ENCODE peak calls at places on chromosomes 6 and 20, in eight cellular contexts. D is mucosa of descending colon, L is hepatocyte, N is ascending aorta, Q is upper lobe of right lung, C is GM12878, V is stomach, P is spleen. X is an unnamed sample.

GRCh38 chr6:6730831-6731230 is 142.3 kb downstream of the LY86 start:
- DNase-seq in Q (no peak), L (no peak), C (no peak), V (no peak), P (no peak), N (no peak), D (no peak), X (no peak)

GRCh38 chr6:133814797-133815196 is 74.1 kb upstream of the TCF21 start:
- DNase-seq in N (no peak), L (no peak), Q (no peak), V (no peak), P (no peak), C (no peak), D (no peak), X (no peak)

GRCh38 chr20:53664121-53664520 is 70.5 kb upstream of the ZNF217 start:
- DNase-seq in Q (no peak), L (no peak), C (no peak), N (no peak), P (no peak), D (peak), V (peak), X (no peak)

GRCh38 chr20:40160151-40160550 is 528.9 kb downstream of the MAFB start:
- DNase-seq in C (peak), Q (peak), L (peak), P (no peak), N (no peak), V (peak), D (peak), X (peak)

GRCh38 chr6:131124341-131125071 is 10.8 kb upstream of the AKAP7 start:
- DNase-seq in C (no peak), N (no peak), Q (no peak), L (no peak), P (no peak), D (no peak), V (no peak), X (no peak)

GRCh38 chr6:90098025-90098474 is 198.6 kb downstream of the BACH2 start:
- DNase-seq in D (peak), Q (no peak), P (no peak), L (peak), C (no peak), N (peak), V (no peak), X (no peak)

GRCh38 chr6:13614126-13614925 is 809 bp upstream of the NOL7 start:
- DNase-seq in L (peak), D (peak), N (no peak), Q (peak), C (no peak), V (peak), P (peak), X (no peak)

GRCh38 chr6:88725111-88725711 is 238.2 kb downstream of the RNGTT start:
- DNase-seq in D (no peak), Q (no peak), N (no peak), V (no peak), L (peak), C (peak), P (no peak), X (peak)

GRCh38 chr6:104613416-104614001 is 246.2 kb downstream of the HACE1 start:
- DNase-seq in N (no peak), P (no peak), C (no peak), D (no peak), L (no peak), V (no peak), Q (no peak), X (no peak)

GRCh38 chr20:3276400-3277015 is 37.5 kb upstream of the SLC4A11 start:
- DNase-seq in C (no peak), P (no peak), N (no peak), L (peak), D (peak), Q (no peak), V (no peak), X (no peak)

GRCh38 chr6:1315560-1316386 is 3.9 kb downstream of the FOXQ1 start:
- DNase-seq in V (no peak), P (no peak), D (no peak), L (no peak), C (no peak), Q (no peak), N (no peak), X (no peak)

GRCh38 chr6:44049163-44049988 is 77.9 kb downstream of the MRPL14 start:
- DNase-seq in D (peak), N (no peak), C (no peak), V (peak), L (no peak), Q (no peak), P (peak), X (no peak)

GRCh38 chr6:5599112-5599511 is 337.8 kb downstream of the FARS2 start:
- DNase-seq in Q (no peak), C (no peak), D (no peak), V (no peak), L (no peak), N (no peak), P (no peak), X (no peak)

GRCh38 chr20:17225891-17226409 is 890 bp upstream of the PCSK2 start:
- DNase-seq in D (no peak), N (no peak), V (no peak), Q (peak), P (peak), C (no peak), L (peak), X (no peak)

GRCh38 chr6:143581835-143582480 is 70.4 kb upstream of the FUCA2 start:
- DNase-seq in Q (no peak), V (no peak), N (no peak), L (peak), C (no peak), P (no peak), D (no peak), X (no peak)

GRCh38 chr6:47162793-47163192 is 120.7 kb upstream of the ADGRF1 start:
- DNase-seq in C (peak), Q (no peak), V (no peak), L (no peak), D (no peak), P (no peak), N (no peak), X (no peak)

GRCh38 chr6:14734052-14734415 is 511.8 kb upstream of the JARID2 start:
- DNase-seq in D (no peak), V (no peak), N (no peak), C (no peak), P (no peak), Q (no peak), L (no peak), X (no peak)

GRCh38 chr20:38810926-38811325 is 5.4 kb downstream of the PPP1R16B start:
- DNase-seq in P (no peak), L (no peak), D (no peak), C (no peak), N (no peak), Q (no peak), V (no peak), X (no peak)

GRCh38 chr20:38050691-38051090 is 17.1 kb downstream of the RPRD1B start:
- DNase-seq in L (no peak), P (no peak), N (no peak), D (no peak), Q (no peak), C (no peak), V (no peak), X (no peak)

GRCh38 chr6:39228992-39229767 is at the start of gene KCNK5:
- DNase-seq in V (peak), Q (peak), L (peak), D (peak), P (peak), N (no peak), C (no peak), X (no peak)

GRCh38 chr20:36154696-36155628 is at the start of gene EPB41L1:
- DNase-seq in Q (no peak), L (peak), V (no peak), C (no peak), D (peak), N (no peak), P (no peak), X (no peak)

GRCh38 chr6:140437619-140438345 is 1063.3 kb upstream of the CITED2 start:
- DNase-seq in N (no peak), L (no peak), P (no peak), D (no peak), C (no peak), Q (no peak), V (no peak), X (no peak)

GRCh38 chr20:8342401-8342800 is 210.3 kb downstream of the PLCB1 start:
- DNase-seq in C (no peak), Q (no peak), V (no peak), D (no peak), N (no peak), L (no peak), P (no peak), X (no peak)

DNA sequence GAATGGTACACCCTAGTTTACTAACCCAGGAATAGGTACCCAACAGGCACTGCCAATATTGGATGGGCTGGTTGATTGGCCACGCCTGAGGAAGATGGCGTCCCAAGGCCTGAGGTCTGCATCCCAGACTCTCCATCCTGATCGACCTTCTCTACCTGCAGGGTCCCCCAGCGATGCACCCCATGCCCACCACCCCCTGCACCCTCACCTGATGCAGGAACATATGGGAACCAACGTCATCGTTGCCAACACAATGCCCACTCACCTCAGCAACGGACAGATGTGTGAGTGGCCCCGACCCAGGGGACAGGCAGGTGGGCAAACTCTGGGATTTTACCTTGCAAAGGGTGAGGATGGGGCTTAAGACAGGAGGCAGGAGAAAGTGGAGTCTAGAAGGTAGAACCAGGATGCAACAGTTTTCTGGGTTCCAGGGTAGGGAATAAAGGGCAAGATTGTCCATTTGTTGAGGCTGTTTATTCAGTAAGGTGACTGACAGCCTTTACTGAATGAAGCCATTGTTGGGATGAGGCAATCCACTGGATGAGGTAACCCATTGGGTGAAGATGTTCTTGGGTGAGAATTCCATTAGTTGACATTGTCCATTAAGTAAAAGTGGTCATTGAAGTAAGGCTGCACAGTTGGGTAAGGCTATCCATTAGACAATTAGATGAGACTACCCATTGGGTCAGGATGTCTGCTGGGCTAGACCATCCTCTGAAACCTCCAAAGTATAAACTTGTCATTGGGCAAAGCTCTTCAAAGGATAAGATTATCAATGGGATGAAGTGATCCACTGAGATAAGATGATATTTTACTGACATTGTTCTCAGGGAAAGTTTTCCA is 47.3 kb upstream of the TTPAL start:
- DNase-seq in C (no peak), N (no peak), V (no peak), P (no peak), D (no peak), L (no peak), Q (no peak), X (no peak)
- TF ChIP-seq CTCF in C (no peak), N (no peak), V (no peak), P (no peak), D (no peak), L (no peak), Q (no peak), X (no peak)

DNA sequence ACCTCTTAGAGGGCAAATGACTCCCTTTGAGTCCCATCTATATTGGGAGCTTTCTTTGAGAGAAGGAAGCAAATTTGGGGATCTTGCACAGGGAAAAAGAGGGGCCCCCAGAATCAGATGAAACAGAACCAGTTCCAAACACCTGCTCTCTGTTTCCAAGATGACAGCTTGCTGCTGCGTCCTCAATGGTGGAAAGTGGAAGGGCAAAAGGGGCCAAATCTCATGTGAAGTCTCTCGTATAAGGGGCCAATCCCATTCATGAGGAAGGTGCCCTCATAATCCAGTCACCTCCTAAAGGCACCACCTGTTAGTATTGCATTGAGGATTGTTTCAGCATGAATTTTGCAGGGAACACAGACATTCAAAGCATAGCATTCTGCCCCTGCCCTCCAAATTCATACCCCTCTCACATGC is 483 bp upstream of the SERPINB1 start:
- DNase-seq in L (no peak), C (no peak), D (no peak), Q (no peak), V (no peak), N (no peak), P (no peak), X (no peak)
- H3K4me3 ChIP-seq in L (no peak), C (no peak), D (no peak), Q (peak), V (peak), N (peak), P (peak), X (no peak)

GRCh38 chr6:112879920-112880413 is 532.8 kb downstream of the RFPL4B start:
- DNase-seq in L (peak), Q (peak), D (peak), C (no peak), P (peak), V (peak), N (no peak), X (no peak)
- TF ChIP-seq CTCF in L (peak), Q (no peak), D (no peak), C (peak), P (no peak), V (no peak), N (no peak), X (no peak)

DNA sequence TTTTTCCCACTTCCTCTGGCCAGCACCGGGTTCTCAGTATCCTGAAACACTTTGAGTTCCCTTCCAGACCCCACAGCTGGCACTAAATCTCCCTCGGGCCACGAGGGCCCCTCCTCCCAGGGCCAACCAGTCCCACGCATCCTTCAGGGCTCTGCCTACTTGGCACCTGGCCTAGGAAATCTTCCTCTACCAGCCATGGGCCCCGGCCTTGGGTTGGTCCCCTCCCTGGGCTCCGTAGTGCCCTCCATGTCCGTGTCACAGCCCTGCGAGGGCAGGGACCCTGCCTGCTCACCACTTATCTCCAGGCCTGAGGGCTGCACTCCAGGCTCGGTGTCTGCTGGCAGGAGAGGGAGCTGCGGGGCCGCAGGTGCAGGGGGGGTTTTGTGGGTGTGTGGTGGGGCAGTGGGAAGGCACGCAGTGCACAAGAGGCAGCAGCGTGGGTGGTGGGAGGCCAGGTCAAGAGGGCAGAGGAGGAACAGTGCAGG is 48.8 kb upstream of the CDH22 start:
- DNase-seq in D (no peak), P (peak), L (no peak), V (peak), Q (no peak), C (no peak), N (no peak), X (no peak)
- H3K4me3 ChIP-seq in D (no peak), P (no peak), L (no peak), V (no peak), Q (no peak), C (no peak), N (no peak), X (no peak)

GRCh38 chr6:170372380-170373325 is 66.1 kb downstream of the FAM120B start:
- DNase-seq in L (no peak), V (no peak), P (no peak), D (no peak), N (no peak), Q (no peak), C (no peak), X (no peak)
- TF ChIP-seq CTCF in L (no peak), V (no peak), P (no peak), D (no peak), N (no peak), Q (no peak), C (no peak), X (no peak)

DNA sequence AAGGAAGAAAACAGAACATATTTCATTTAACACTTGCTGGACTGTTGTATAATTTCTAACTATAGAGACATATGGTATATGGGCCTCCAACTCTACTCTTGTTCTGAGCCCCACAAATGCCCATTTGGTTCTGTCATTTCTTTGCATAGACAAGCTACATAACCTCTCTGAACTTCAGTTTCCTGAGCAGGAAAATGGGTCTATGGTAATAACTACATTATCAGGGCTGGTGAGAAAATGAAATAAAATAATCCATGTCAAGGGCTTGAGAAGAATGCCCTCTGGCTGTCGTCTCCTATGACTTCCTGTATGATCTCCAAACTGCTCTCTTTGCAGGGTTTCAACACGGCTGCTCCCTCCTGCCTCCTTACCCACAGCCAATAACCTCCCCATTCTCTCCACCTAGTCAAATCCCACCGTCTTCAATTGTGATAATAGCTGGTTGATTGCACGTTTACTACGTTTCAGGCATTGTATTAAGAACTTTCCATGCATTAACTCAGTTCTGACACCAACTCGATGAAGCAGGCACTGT is 12.0 kb downstream of the ZCCHC3 start:
- DNase-seq in L (peak), V (no peak), C (no peak), Q (no peak), P (no peak), N (no peak), D (no peak), X (no peak)
- H3K4me3 ChIP-seq in L (peak), V (peak), C (no peak), Q (peak), P (peak), N (peak), D (no peak), X (no peak)

GRCh38 chr6:42403415-42403814 is 48.3 kb downstream of the TRERF1 start:
- DNase-seq in P (no peak), C (no peak), Q (no peak), N (no peak), V (no peak), D (no peak), L (peak), X (no peak)
- TF ChIP-seq CTCF in P (no peak), C (no peak), Q (no peak), N (no peak), V (no peak), D (no peak), L (no peak), X (no peak)

GRCh38 chr20:62800314-62801259 is 4.0 kb upstream of the OGFR start:
- DNase-seq in V (no peak), L (no peak), P (no peak), Q (no peak), D (no peak), C (no peak), N (no peak), X (no peak)
- H3K4me3 ChIP-seq in V (no peak), L (no peak), P (no peak), Q (no peak), D (no peak), C (no peak), N (no peak), X (no peak)

GRCh38 chr6:138429731-138430130 is 25.7 kb downstream of the HEBP2 start:
- DNase-seq in V (no peak), L (no peak), P (no peak), N (no peak), Q (no peak), C (no peak), D (no peak), X (no peak)

GRCh38 chr6:138431276-138432062 is 27.4 kb downstream of the HEBP2 start:
- DNase-seq in V (no peak), C (no peak), Q (no peak), D (no peak), P (peak), L (no peak), N (no peak), X (no peak)

GRCh38 chr6:138426500-138427123 is 22.6 kb downstream of the HEBP2 start:
- DNase-seq in C (no peak), L (no peak), Q (no peak), D (no peak), V (no peak), P (no peak), N (no peak), X (no peak)

GRCh38 chr6:138430361-138431145 is 26.5 kb downstream of the HEBP2 start:
- DNase-seq in L (no peak), C (no peak), N (no peak), D (no peak), P (no peak), V (no peak), Q (no peak), X (no peak)

DNA sequence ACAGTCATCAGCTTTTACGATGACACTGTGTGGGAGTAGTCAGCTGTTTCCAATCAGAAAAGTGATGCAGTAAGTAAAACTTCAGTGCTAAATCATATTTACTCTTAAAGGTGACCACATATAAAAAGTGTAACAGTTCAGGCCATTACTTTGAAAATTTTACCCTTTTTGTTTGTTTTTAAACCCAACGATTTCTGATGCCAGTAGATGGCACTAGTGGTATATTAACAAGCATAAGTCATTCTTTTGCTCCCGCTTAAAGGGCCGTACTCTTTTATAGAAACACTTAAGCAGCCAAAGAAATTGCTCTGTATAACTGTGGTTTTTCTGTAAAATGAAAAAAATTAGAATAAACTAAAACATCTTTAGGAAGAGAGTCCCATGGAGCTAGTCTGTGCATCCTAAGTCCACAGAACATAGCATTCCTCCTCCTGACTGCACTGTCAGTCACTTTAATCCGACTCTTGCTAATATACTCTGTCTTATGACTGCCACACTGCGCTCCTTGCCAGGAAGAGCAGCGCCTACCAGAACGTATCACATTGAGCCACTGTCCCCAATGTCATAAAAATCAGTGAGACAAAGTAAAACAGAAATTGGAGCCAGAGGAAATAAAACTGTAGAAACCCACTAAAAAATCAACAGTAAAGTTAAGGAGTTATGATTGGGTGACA is 25.1 kb downstream of the HEBP2 start:
- DNase-seq in L (peak), P (no peak), V (no peak), C (no peak), D (peak), N (no peak), Q (no peak), X (no peak)
- TF ChIP-seq CTCF in L (peak), P (peak), V (no peak), C (peak), D (no peak), N (peak), Q (peak), X (peak)

GRCh38 chr6:52598824-52599190 is 21.9 kb upstream of the TRAM2 start:
- DNase-seq in N (no peak), D (no peak), L (no peak), P (no peak), C (no peak), Q (no peak), V (no peak), X (no peak)
- H3K4me3 ChIP-seq in N (no peak), D (no peak), L (no peak), P (no peak), C (no peak), Q (no peak), V (no peak), X (no peak)